ENCODE peak calls at places on chromosomes 7 and 10, in four cellular contexts. U, N, L and H are unnamed samples.

GRCh38 chr10:75034131-75034512 is 77.3 kb upstream of the SAMD8 start:
- DNase-seq in U (no peak), N (no peak), L (no peak), H (no peak)

GRCh38 chr10:3665316-3665908 is 119.6 kb downstream of the KLF6 start:
- DNase-seq in U (no peak), N (no peak), L (no peak), H (no peak)

GRCh38 chr7:107999814-108000560 is 3.0 kb downstream of the LAMB1 start:
- DNase-seq in U (no peak), N (no peak), L (peak; percentile 60), H (peak; percentile 26)

GRCh38 chr7:130902755-130903357 is 168.8 kb upstream of the KLF14 start:
- DNase-seq in U (no peak), N (no peak), L (peak; percentile 23), H (no peak)

GRCh38 chr7:132292803-132293202 is 283.5 kb downstream of the PLXNA4 start:
- DNase-seq in U (no peak), N (no peak), L (no peak), H (no peak)

GRCh38 chr7:23472974-23473847 is 2.9 kb upstream of the IGF2BP3 start:
- DNase-seq in U (no peak), N (peak; percentile 17), L (no peak), H (no peak)

GRCh38 chr10:70378122-70378521 is 4.3 kb downstream of the LRRC20 start:
- DNase-seq in U (no peak), N (no peak), L (peak; percentile 95), H (peak; percentile 42)

GRCh38 chr10:59801171-59801570 is 47.9 kb upstream of the MRLN start:
- DNase-seq in U (no peak), N (no peak), L (no peak), H (no peak)

GRCh38 chr10:24556746-24557742 is 166.6 kb downstream of the ARHGAP21 start:
- DNase-seq in U (peak; percentile 45), N (peak; percentile 36), L (peak; percentile 79), H (peak; percentile 84)

GRCh38 chr10:9219860-9220259 is 1165.4 kb downstream of the GATA3 start:
- DNase-seq in U (no peak), N (no peak), L (no peak), H (peak; percentile 63)

GRCh38 chr10:94042814-94043175 is 49.1 kb downstream of the PLCE1 start:
- DNase-seq in U (no peak), N (no peak), L (no peak), H (no peak)

GRCh38 chr10:80583681-80584080 is 46.0 kb downstream of the SH2D4B start:
- DNase-seq in U (no peak), N (no peak), L (no peak), H (no peak)

GRCh38 chr7:126501617-126502016 is 751.1 kb downstream of the GRM8 start:
- DNase-seq in U (no peak), N (no peak), L (no peak), H (no peak)

GRCh38 chr10:121033371-121033770 is 182.2 kb downstream of the WDR11 start:
- DNase-seq in U (no peak), N (no peak), L (no peak), H (no peak)

GRCh38 chr7:38574121-38574520 is 57.1 kb downstream of the AMPH start:
- DNase-seq in U (no peak), N (no peak), L (peak; percentile 31), H (no peak)

GRCh38 chr10:122127943-122128342 is 139.0 kb downstream of the TACC2 start:
- DNase-seq in U (no peak), N (no peak), L (peak; percentile 59), H (peak; percentile 37)

GRCh38 chr7:141737118-141737835 is 881 bp upstream of the SSBP1 start:
- DNase-seq in U (no peak), N (no peak), L (no peak), H (peak; percentile 6)

GRCh38 chr10:50293508-50294320 is 42.4 kb upstream of the ASAH2 start:
- DNase-seq in U (no peak), N (no peak), L (no peak), H (no peak)

DNA sequence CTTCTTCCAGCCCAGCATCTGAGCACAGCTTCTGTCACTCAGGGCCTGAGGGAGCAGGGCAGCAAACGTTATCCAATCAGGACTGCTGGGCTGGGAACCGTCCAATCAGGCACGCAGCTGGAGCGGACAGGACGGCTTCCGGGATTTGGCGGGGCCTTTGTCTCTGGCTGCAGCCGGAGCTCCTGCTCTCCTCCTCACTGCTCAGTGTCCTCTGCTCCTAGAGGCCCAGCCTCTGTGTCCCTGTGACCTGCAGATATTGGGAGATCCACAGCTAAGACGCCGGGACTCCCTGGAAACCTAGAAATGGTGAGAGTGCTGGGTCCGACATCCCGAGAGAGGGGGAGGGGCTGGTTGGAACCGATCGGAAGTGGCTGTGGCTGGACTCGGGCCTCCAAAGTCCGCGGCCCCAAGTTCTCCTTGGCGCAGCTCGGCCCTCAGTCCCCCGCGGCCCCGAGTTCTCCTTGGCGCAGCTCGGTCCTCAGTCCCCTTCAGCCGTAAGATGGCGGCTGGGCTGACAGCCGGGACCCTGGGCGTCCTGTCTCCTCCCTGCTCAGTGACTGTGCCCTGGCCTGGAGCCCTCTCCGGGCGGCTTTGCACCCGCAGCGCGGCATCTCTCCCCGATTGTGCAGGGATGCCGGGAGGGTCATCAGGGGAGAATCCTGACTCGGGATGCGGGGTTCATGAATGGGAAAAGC is at the start of gene ZNF107:
- DNase-seq in U (peak; percentile 81), N (peak; percentile 81), L (peak; percentile 93), H (peak; percentile 89)
- H4K8ac ChIP-seq in U (no peak within 1 kb of the TSS), N (no peak within 1 kb of the TSS), L (peak within 1 kb of the TSS; percentile 61), H (peak within 1 kb of the TSS; percentile 70)

GRCh38 chr10:530717-531116 is 158.8 kb downstream of the DIP2C start:
- DNase-seq in U (no peak), N (no peak), L (no peak), H (no peak)

GRCh38 chr10:527416-527815 is 162.1 kb downstream of the DIP2C start:
- DNase-seq in U (no peak), N (no peak), L (peak; percentile 66), H (no peak)

GRCh38 chr10:529831-530230 is 159.6 kb downstream of the DIP2C start:
- DNase-seq in U (no peak), N (no peak), L (no peak), H (no peak)

GRCh38 chr10:526651-527312 is 162.7 kb downstream of the DIP2C start:
- DNase-seq in U (peak; percentile 76), N (no peak), L (no peak), H (peak; percentile 20)

GRCh38 chr10:528173-529165 is 161.0 kb downstream of the DIP2C start:
- DNase-seq in U (no peak), N (no peak), L (no peak), H (no peak)
- H2BK5ac ChIP-seq in U (no peak overlapping the region), N (no peak overlapping the region), L (no peak overlapping the region), H (no peak overlapping the region)

GRCh38 chr10:22228167-22228938 is 10.5 kb upstream of the EBLN1 start:
- DNase-seq in U (no peak), N (no peak), L (no peak), H (no peak)

GRCh38 chr10:22228943-22229755 is 11.3 kb upstream of the EBLN1 start:
- DNase-seq in U (peak; percentile 88), N (peak; percentile 88), L (peak; percentile 91), H (peak; percentile 82)

GRCh38 chr10:22229756-22230330 is 12.0 kb upstream of the EBLN1 start:
- DNase-seq in U (no peak), N (no peak), L (no peak), H (peak; percentile 29)

GRCh38 chr10:22231260-22231659 is 13.4 kb upstream of the EBLN1 start:
- DNase-seq in U (no peak), N (no peak), L (no peak), H (no peak)

GRCh38 chr10:22230331-22230833 is 12.6 kb upstream of the EBLN1 start:
- DNase-seq in U (no peak), N (peak; percentile 44), L (peak; percentile 29), H (peak; percentile 39)
- H3K9ac ChIP-seq in U (peak overlapping the region; percentile 62), N (no peak overlapping the region), L (peak overlapping the region; percentile 4), H (no peak overlapping the region)

DNA sequence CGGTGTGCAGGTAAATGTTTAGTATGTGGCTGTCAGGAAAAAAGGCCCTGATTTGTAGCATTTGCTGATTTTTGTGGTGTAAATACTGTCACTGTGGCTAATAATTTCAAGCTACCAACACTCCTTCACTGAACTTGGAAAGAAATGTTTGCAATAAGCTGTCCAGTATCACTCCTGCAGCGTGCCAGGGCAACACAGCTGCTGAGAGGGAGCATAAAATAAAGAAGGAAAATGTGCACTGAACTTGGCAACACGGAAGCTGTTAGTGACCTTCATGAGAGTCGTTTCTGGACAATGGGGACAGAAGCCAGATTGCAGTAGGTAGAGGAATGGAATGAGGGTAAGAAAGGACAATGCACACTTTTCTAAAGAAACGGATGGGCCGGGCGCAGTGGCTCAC is 37.9 kb upstream of the FHIP2A start:
- DNase-seq in U (no peak), N (no peak), L (no peak), H (no peak)
- H4K8ac ChIP-seq in U (no peak overlapping the region), N (no peak overlapping the region), L (no peak overlapping the region), H (no peak overlapping the region)

GRCh38 chr10:29622382-29622885 is 12.3 kb downstream of the SVIL start:
- DNase-seq in U (no peak), N (no peak), L (no peak), H (no peak)
- H2BK5ac ChIP-seq in U (no peak overlapping the region), N (no peak overlapping the region), L (no peak overlapping the region), H (no peak overlapping the region)

GRCh38 chr10:11536256-11536655 is 75.2 kb downstream of the USP6NL start:
- DNase-seq in U (no peak), N (no peak), L (no peak), H (no peak)

GRCh38 chr10:11530806-11531205 is 80.6 kb downstream of the USP6NL start:
- DNase-seq in U (no peak), N (no peak), L (no peak), H (no peak)

GRCh38 chr10:11532329-11532728 is 79.1 kb downstream of the USP6NL start:
- DNase-seq in U (no peak), N (no peak), L (peak; percentile 51), H (no peak)

GRCh38 chr10:11535376-11535959 is 76.0 kb downstream of the USP6NL start:
- DNase-seq in U (no peak), N (no peak), L (no peak), H (no peak)

GRCh38 chr10:11533328-11533781 is 78.1 kb downstream of the USP6NL start:
- DNase-seq in U (no peak), N (no peak), L (peak; percentile 33), H (no peak)
- H3K9ac ChIP-seq in U (no peak overlapping the region), N (no peak overlapping the region), L (no peak overlapping the region), H (no peak overlapping the region)

DNA sequence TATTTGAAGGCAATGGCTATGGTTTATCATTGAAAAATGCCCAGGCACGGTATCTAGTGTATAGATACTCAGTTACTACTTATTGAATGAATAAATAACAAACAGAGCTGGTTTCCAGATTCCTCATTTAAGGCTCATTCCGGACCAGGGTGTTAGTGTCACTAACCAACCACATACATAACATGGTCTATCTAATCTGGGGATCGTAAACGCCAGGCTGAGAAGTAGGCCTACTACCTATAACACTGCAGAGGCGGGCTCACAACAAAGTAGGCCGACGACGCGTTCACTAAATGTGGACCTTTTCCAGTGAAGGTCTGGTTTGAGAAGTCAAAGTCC is 423 bp downstream of the LSM5 start:
- DNase-seq in U (no peak), N (no peak), L (no peak), H (no peak)
- H4K8ac ChIP-seq in U (no peak overlapping the region), N (no peak overlapping the region), L (peak overlapping the region; percentile 92), H (peak overlapping the region; percentile 82)

GRCh38 chr7:137989590-137989989 is 12.3 kb downstream of the CREB3L2 start:
- DNase-seq in U (no peak), N (no peak), L (peak; percentile 4), H (no peak)
- H2BK5ac ChIP-seq in U (no peak overlapping the region), N (no peak overlapping the region), L (peak overlapping the region; percentile 79), H (no peak overlapping the region)